ENCODE peak calls at places on chromosomes 5 and 9, in eight cellular contexts. P is psoas muscle; T is heart right ventricle; M is cardiac muscle cell; D is GM23248; O is breast epithelium; Z is endodermal cell; L is CD8-positive, alpha-beta T cell. B is an unnamed sample.

GRCh38 chr5:77952811-77953210 is 176.7 kb upstream of the TBCA start:
- DNase-seq in O (peak; percentile 33), Z (no peak), M (peak; percentile 56), P (no peak), D (peak; percentile 63), T (no peak), L (no peak), B (no peak)

GRCh38 chr9:76910861-76911260 is 4.9 kb upstream of the PRUNE2 start:
- DNase-seq in P (no peak), D (no peak), T (no peak), O (no peak), L (no peak), M (no peak), Z (no peak), B (no peak)

GRCh38 chr9:105957830-105958229 is 263.5 kb downstream of the TMEM38B start:
- DNase-seq in O (no peak), T (no peak), D (no peak), L (no peak), P (no peak), M (no peak), Z (peak; percentile 65), B (no peak)

GRCh38 chr9:85108229-85108628 is 438.7 kb downstream of the NTRK2 start:
- DNase-seq in P (no peak), M (no peak), L (no peak), O (no peak), Z (no peak), D (no peak), T (no peak), B (no peak)

GRCh38 chr5:60410427-60410826 is 289.5 kb downstream of the DEPDC1B start:
- DNase-seq in T (no peak), D (peak; percentile 3), L (no peak), M (no peak), P (no peak), O (no peak), Z (no peak), B (no peak)

GRCh38 chr5:141941307-141941706 is 16.7 kb downstream of the PCDH12 start:
- DNase-seq in P (peak; percentile 33), M (peak; percentile 17), D (peak; percentile 83), Z (no peak), T (no peak), O (peak; percentile 30), L (no peak), B (no peak)

GRCh38 chr5:137888875-137889759 is at the start of gene PKD2L2:
- DNase-seq in M (peak; percentile 96), D (peak; percentile 94), Z (peak; percentile 85), O (peak; percentile 66), T (peak; percentile 84), P (peak; percentile 84), L (peak; percentile 74), B (peak; percentile 47)

GRCh38 chr5:1358726-1359025 is 13.8 kb upstream of the CLPTM1L start:
- DNase-seq in T (no peak), D (no peak), L (no peak), M (no peak), O (no peak), P (no peak), Z (no peak), B (no peak)

GRCh38 chr5:181098642-181099452 is 32.1 kb downstream of the OR2V1 start:
- DNase-seq in D (peak; percentile 11), L (no peak), T (no peak), O (no peak), Z (peak; percentile 63), M (no peak), P (no peak), B (no peak)

GRCh38 chr5:135718151-135718550 is 116.3 kb upstream of the SLC25A48 start:
- DNase-seq in O (no peak), L (no peak), M (peak; percentile 30), Z (no peak), P (no peak), T (no peak), D (peak; percentile 80), B (peak; percentile 4)

GRCh38 chr5:100900142-100900795 is 2.8 kb downstream of the ST8SIA4 start:
- DNase-seq in P (peak; percentile 27), M (peak; percentile 56), Z (peak; percentile 69), T (peak; percentile 40), O (no peak), D (peak; percentile 39), L (peak; percentile 41), B (peak; percentile 19)

GRCh38 chr5:175778951-175779475 is 92.4 kb upstream of the CPLX2 start:
- DNase-seq in M (peak; percentile 28), Z (no peak), T (peak; percentile 55), O (peak; percentile 67), L (no peak), P (no peak), D (peak; percentile 13), B (no peak)

GRCh38 chr9:87213948-87214347 is 266.6 kb upstream of the GAS1 start:
- DNase-seq in L (no peak), P (no peak), M (no peak), T (no peak), D (peak; percentile 77), Z (no peak), O (no peak), B (no peak)

GRCh38 chr9:69204869-69205268 is 30.8 kb downstream of the TJP2 start:
- DNase-seq in P (peak; percentile 23), D (peak; percentile 92), L (no peak), Z (peak; percentile 61), O (no peak), T (peak; percentile 25), M (peak; percentile 72), B (peak; percentile 17)

GRCh38 chr9:79616971-79617370 is 45.2 kb downstream of the TLE4 start:
- DNase-seq in O (no peak), D (no peak), M (no peak), T (no peak), Z (no peak), L (no peak), P (no peak), B (no peak)
- H3K4me1 ChIP-seq in O (no peaks in the 10 kb centered on the region), D (peaks cover 30% of the 10 kb centered on the region), M (no peaks in the 10 kb centered on the region), T (peaks cover 36% of the 10 kb centered on the region), Z (no peaks in the 10 kb centered on the region), L (peaks cover 6% of the 10 kb centered on the region), P (peaks cover 66% of the 10 kb centered on the region), B (peaks cover 54% of the 10 kb centered on the region)

DNA sequence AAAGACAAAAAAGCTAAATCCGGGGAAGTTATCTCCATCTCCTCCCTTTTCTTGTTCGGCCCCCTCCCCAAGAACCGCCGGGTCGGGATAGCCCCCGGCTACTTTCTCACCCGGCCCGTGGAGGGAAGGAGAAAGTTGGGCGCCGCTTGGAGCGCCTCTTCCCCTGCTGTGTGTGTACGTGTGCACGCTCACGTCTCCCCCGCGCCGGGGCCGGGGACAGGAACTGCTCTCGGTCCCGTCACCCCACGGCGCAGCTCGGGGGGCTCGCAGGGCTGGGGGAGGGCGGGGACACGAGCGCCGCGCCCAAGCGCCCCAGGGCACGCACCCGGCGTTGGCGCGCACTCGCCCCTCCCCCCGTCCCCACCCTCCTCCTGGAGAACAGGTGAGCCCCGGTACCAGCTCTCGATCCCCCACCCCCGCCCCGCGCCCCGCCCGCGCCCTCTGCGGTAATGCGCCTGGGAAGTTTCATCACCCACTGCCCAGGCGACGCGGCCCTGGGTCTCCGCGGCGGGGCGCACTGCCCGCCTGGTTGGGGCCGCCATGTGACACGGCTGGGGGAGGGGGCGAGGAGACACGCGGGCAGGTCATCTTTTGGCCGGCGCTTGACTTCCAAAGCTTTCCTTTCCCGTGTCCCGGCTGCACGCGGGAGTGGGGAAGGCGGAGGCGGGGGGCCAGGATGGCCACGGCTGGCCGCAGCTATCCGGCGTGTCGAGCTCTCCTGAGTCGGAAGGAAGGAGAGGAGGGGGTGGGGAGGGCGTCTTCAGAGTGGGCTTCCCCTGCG is 1.3 kb upstream of the STC2 start:
- DNase-seq in D (peak; percentile 59), L (no peak), T (no peak), M (no peak), P (no peak), O (no peak), Z (peak; percentile 90), B (peak; percentile 78)
- H3K27me3 ChIP-seq in D (no peaks in the 10 kb centered on the region), L (peaks cover 5% of the 10 kb centered on the region), T (peaks cover 79% of the 10 kb centered on the region), M (no peaks in the 10 kb centered on the region), P (no peaks in the 10 kb centered on the region), O (peaks cover 2% of the 10 kb centered on the region), Z (peaks cover 68% of the 10 kb centered on the region), B (no peaks in the 10 kb centered on the region)

GRCh38 chr9:93224591-93224990 is 40.7 kb downstream of the WNK2 start:
- DNase-seq in L (no peak), O (no peak), Z (peak; percentile 75), M (no peak), P (no peak), D (no peak), T (no peak), B (no peak)
- H3K4me1 ChIP-seq in L (no peaks in the 10 kb centered on the region), O (no peaks in the 10 kb centered on the region), Z (peaks cover 10% of the 10 kb centered on the region), M (peaks cover 12% of the 10 kb centered on the region), P (peaks cover 34% of the 10 kb centered on the region), D (peaks cover 6% of the 10 kb centered on the region), T (peaks cover 87% of the 10 kb centered on the region), B (peaks cover 5% of the 10 kb centered on the region)

DNA sequence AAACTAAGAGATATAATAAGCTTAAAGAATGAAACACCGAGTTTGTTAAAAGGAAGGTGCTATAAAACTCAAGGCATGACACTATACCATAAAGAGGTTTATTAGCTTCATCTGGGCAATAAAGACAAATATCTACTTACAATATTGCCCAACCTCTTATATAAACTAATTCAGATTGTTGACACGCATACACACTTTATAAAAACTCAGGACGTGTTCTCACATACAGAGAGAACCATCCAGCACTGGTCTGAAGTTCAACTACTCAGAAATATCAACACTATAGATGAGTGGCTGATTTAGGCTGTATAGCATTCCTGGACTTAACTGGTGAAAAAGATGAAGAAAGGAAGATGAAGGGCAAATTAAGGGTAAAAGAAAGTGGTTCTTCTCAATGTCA is 81.2 kb downstream of the FRMD3 start:
- DNase-seq in Z (no peak), L (no peak), O (no peak), P (no peak), T (no peak), M (no peak), D (no peak), B (no peak)
- H3K27me3 ChIP-seq in Z (no peaks in the 10 kb centered on the region), L (no peaks in the 10 kb centered on the region), O (no peaks in the 10 kb centered on the region), P (no peaks in the 10 kb centered on the region), T (no peaks in the 10 kb centered on the region), M (no peaks in the 10 kb centered on the region), D (no peaks in the 10 kb centered on the region), B (no peaks in the 10 kb centered on the region)

GRCh38 chr9:95284667-95285066 is 32.8 kb downstream of the FANCC start:
- DNase-seq in D (no peak), T (no peak), L (no peak), O (no peak), P (no peak), M (no peak), Z (no peak), B (no peak)

GRCh38 chr9:95283678-95284077 is 33.8 kb downstream of the FANCC start:
- DNase-seq in T (no peak), Z (no peak), P (no peak), M (no peak), D (peak; percentile 15), L (no peak), O (no peak), B (no peak)

GRCh38 chr9:95282332-95282731 is 35.2 kb downstream of the FANCC start:
- DNase-seq in T (no peak), P (no peak), O (no peak), L (no peak), M (no peak), D (no peak), Z (no peak), B (no peak)

GRCh38 chr9:95285307-95285706 is 32.2 kb downstream of the FANCC start:
- DNase-seq in O (no peak), L (no peak), D (no peak), P (no peak), M (no peak), T (no peak), Z (no peak), B (no peak)

DNA sequence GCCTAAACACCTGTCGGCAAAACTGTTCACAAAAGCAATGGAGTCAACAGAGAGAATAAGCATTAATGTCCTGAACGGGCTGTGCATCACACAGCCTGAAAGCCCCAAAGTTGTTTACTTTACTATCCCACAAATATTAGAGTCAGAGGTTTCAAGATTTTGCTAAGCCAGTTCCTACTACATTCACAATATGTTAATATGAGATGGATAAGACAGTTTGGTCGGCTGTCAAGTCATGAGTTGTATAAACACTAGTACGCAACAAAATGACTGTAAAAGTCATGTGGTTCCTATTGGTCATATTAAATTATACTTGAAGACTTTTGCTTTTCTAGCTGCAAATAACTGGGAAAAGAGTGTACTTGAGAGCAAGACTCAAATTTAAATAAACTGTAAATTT is 33.4 kb downstream of the FANCC start:
- DNase-seq in Z (no peak), D (peak; percentile 46), O (no peak), T (no peak), P (no peak), L (no peak), M (no peak), B (peak; percentile 59)
- H3K4me1 ChIP-seq in Z (no peaks in the 10 kb centered on the region), D (peaks cover 8% of the 10 kb centered on the region), O (no peaks in the 10 kb centered on the region), T (no peaks in the 10 kb centered on the region), P (peaks cover 5% of the 10 kb centered on the region), L (peaks cover 4% of the 10 kb centered on the region), M (no peaks in the 10 kb centered on the region), B (peaks cover 17% of the 10 kb centered on the region)